ENCODE peak calls at places on chromosomes 11 and 22, in eight cellular contexts. Q is transverse colon, J is ovary, W is SK-N-SH, R is suprapubic skin, Z is A549, C is H1, N is esophagus muscularis mucosa. M is an unnamed sample.

GRCh38 chr11:44711772-44712608 is 14.8 kb upstream of the TSPAN18 start:
- DNase-seq in Q (no peak), J (no peak), W (peak; percentile 38), R (no peak), Z (no peak), C (no peak), N (no peak), M (no peak)

GRCh38 chr22:44451016-44451415 is 47.0 kb downstream of the RTL6 start:
- DNase-seq in Q (no peak), J (no peak), W (no peak), R (peak; percentile 15), Z (no peak), C (no peak), N (no peak), M (no peak)

GRCh38 chr22:43955883-43956286 is 643 bp downstream of the SAMM50 start:
- DNase-seq in Q (no peak), J (no peak), W (no peak), R (no peak), Z (no peak), C (no peak), N (no peak), M (no peak)

GRCh38 chr11:78253797-78254196 is 65.1 kb downstream of the USP35 start:
- DNase-seq in Q (no peak), J (no peak), W (no peak), R (no peak), Z (no peak), C (no peak), N (peak; percentile 8), M (no peak)

GRCh38 chr11:69361048-69361447 is 67.1 kb downstream of the MYEOV start:
- DNase-seq in Q (peak; percentile 7), J (no peak), W (no peak), R (peak; percentile 38), Z (no peak), C (no peak), N (no peak), M (no peak)

GRCh38 chr11:106418786-106419185 is 341.3 kb downstream of the AASDHPPT start:
- DNase-seq in Q (no peak), J (no peak), W (no peak), R (no peak), Z (no peak), C (no peak), N (no peak), M (no peak)

GRCh38 chr11:503179-503981 is 3.7 kb downstream of the RNH1 start:
- DNase-seq in Q (peak; percentile 54), J (peak; percentile 47), W (no peak), R (peak; percentile 90), Z (no peak), C (no peak), N (no peak), M (no peak)

GRCh38 chr11:35237860-35238715 is 99.1 kb downstream of the CD44 start:
- DNase-seq in Q (peak; percentile 54), J (no peak), W (peak; percentile 15), R (no peak), Z (peak; percentile 72), C (peak; percentile 23), N (no peak), M (peak; percentile 64)

GRCh38 chr11:31045335-31045734 is 324.2 kb downstream of the DCDC1 start:
- DNase-seq in Q (no peak), J (no peak), W (peak; percentile 36), R (no peak), Z (peak; percentile 29), C (no peak), N (no peak), M (no peak)

GRCh38 chr22:30275625-30276024 is 9.0 kb upstream of the OSM start:
- DNase-seq in Q (no peak), J (no peak), W (no peak), R (no peak), Z (no peak), C (no peak), N (no peak), M (no peak)

GRCh38 chr22:26550498-26551033 is 38.3 kb upstream of the TFIP11 start:
- DNase-seq in Q (no peak), J (no peak), W (no peak), R (no peak), Z (no peak), C (no peak), N (no peak), M (no peak)

GRCh38 chr22:22144858-22145257 is 99.7 kb upstream of the VPREB1 start:
- DNase-seq in Q (no peak), J (no peak), W (no peak), R (no peak), Z (no peak), C (no peak), N (no peak), M (no peak)

GRCh38 chr11:37248145-37248544 is 650.1 kb upstream of the RAG2 start:
- DNase-seq in Q (no peak), J (no peak), W (no peak), R (no peak), Z (no peak), C (no peak), N (no peak), M (no peak)

GRCh38 chr11:100925935-100926334 is 203.7 kb downstream of the PGR start:
- DNase-seq in Q (no peak), J (no peak), W (no peak), R (no peak), Z (peak; percentile 41), C (no peak), N (no peak), M (no peak)

GRCh38 chr11:50088231-50088630 is 55.6 kb downstream of the OR4C45 start:
- DNase-seq in Q (no peak), J (no peak), W (no peak), R (no peak), Z (no peak), C (no peak), N (no peak), M (no peak)

GRCh38 chr11:1231396-1232327 is 8.8 kb downstream of the MUC5B start:
- DNase-seq in Q (peak; percentile 33), J (no peak), W (peak; percentile 84), R (peak; percentile 72), Z (no peak), C (no peak), N (no peak), M (no peak)

GRCh38 chr11:134562941-134563471 is 151.0 kb upstream of the B3GAT1 start:
- DNase-seq in Q (no peak), J (no peak), W (no peak), R (peak; percentile 63), Z (no peak), C (no peak), N (no peak), M (no peak)

GRCh38 chr11:85133636-85134035 is 493.5 kb downstream of the DLG2 start:
- DNase-seq in Q (no peak), J (no peak), W (no peak), R (no peak), Z (no peak), C (no peak), N (no peak), M (no peak)

GRCh38 chr11:16603890-16604783 is 134.3 kb upstream of the C11orf58 start:
- DNase-seq in Q (peak; percentile 46), J (peak; percentile 62), W (peak; percentile 65), R (no peak), Z (no peak), C (no peak), N (no peak), M (peak; percentile 50)

GRCh38 chr11:70471254-70471653 is 72.9 kb downstream of the CTTN start:
- DNase-seq in Q (no peak), J (no peak), W (peak; percentile 56), R (no peak), Z (peak; percentile 51), C (peak; percentile 41), N (no peak), M (peak; percentile 24)

DNA sequence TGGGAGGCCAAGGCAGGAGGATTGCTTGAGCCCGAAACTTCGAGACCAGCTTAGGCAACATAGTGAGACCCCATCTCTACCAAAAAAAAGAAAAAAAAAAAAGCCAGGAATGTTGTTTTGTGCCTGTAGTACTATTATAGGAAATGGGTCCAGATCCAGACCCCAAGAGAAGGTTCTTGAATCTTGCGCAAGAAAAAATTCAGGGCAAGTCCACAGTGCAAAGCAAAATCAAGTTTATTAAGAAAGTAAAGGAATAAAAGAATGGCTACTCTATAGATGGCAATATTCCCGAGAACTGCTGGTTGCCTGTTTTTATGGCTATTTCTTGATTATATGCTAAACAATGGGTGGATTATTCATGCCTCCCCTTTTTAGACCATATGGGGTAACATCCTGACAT is 51.2 kb upstream of the RDX start:
- DNase-seq in Q (no peak), J (no peak), W (no peak), R (no peak), Z (no peak), C (no peak), N (no peak), M (no peak)
- TF ChIP-seq EP300 in Q (no peak), J (no peak), W (no peak), R (no peak), Z (no peak), C (no peak), N (no peak), M (no peak)

DNA sequence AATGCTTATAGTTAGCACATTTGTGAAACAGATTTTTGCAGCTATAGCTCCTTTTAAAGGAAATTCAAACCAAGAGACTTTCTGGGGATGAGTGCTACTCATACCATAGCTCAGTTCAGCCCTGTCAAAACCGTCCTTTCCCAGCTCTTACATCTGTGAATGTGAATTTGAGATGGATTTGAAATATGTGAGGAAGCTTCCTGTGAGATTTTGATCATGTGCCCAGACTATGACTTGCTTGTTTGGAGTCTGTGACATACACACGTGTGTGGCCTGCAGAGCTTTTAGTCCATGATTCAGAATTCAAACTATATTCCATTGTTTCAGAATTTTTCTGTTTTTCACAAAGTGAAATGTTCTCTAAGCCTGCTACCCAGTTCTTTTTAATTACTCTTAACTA is 4.4 kb upstream of the MMP1 start:
- DNase-seq in Q (no peak), J (no peak), W (no peak), R (no peak), Z (no peak), C (no peak), N (no peak), M (no peak)
- H3K4me1 ChIP-seq in Q (no peaks in the 10 kb centered on the region), J (no peaks in the 10 kb centered on the region), W (no peaks in the 10 kb centered on the region), R (no peaks in the 10 kb centered on the region), Z (no peaks in the 10 kb centered on the region), C (no peaks in the 10 kb centered on the region), N (no peaks in the 10 kb centered on the region), M (no peaks in the 10 kb centered on the region)

GRCh38 chr11:41878158-41878557 is 418.7 kb upstream of the LRRC4C start:
- DNase-seq in Q (no peak), J (no peak), W (no peak), R (no peak), Z (peak; percentile 28), C (no peak), N (no peak), M (no peak)

GRCh38 chr11:41879186-41879738 is 419.8 kb upstream of the LRRC4C start:
- DNase-seq in Q (no peak), J (no peak), W (no peak), R (no peak), Z (peak; percentile 33), C (no peak), N (no peak), M (no peak)
- TF ChIP-seq EP300 in Q (no peak), J (no peak), W (no peak), R (no peak), Z (no peak), C (no peak), N (no peak), M (no peak)

GRCh38 chr22:39665661-39666431 is 95.3 kb downstream of the CACNA1I start:
- DNase-seq in Q (no peak), J (no peak), W (no peak), R (no peak), Z (no peak), C (no peak), N (no peak), M (no peak)
- H3K4me1 ChIP-seq in Q (peaks cover 27% of the 10 kb centered on the region), J (no peaks in the 10 kb centered on the region), W (no peaks in the 10 kb centered on the region), R (peaks cover 27% of the 10 kb centered on the region), Z (peaks cover 6% of the 10 kb centered on the region), C (peaks cover 29% of the 10 kb centered on the region), N (peaks cover 28% of the 10 kb centered on the region), M (peaks cover 31% of the 10 kb centered on the region)